ENCODE peak calls at places on chromosomes 4 and X, in ten cellular contexts. A is mesenchymal stem cell; Z is right atrium auricular region; I is endodermal cell; T is RWPE2; N is CD8-positive, alpha-beta memory T cell; Y is tibial artery; K is GM23248; B is sigmoid colon; M is CD4-positive, alpha-beta memory T cell. H is an unnamed sample.

GRCh38 chr4:83890231-83890630 is 354.3 kb downstream of the GPAT3 start:
- DNase-seq in A (no peak), Z (no peak), I (no peak), T (no peak), N (no peak), Y (no peak), K (peak), B (no peak), M (no peak), H (no peak)

GRCh38 chr4:173647902-173648301 is 117.9 kb upstream of the HAND2 start:
- DNase-seq in A (no peak), Z (no peak), I (no peak), T (no peak), N (no peak), Y (no peak), K (no peak), B (no peak), M (no peak), H (no peak)

GRCh38 chr4:103885152-103885551 is 165.4 kb upstream of the TACR3 start:
- DNase-seq in A (no peak), Z (no peak), I (no peak), T (no peak), N (no peak), Y (no peak), K (no peak), B (no peak), M (no peak), H (no peak)

GRCh38 chr4:127782025-127782274 is 172 bp upstream of the HSPA4L start:
- DNase-seq in A (no peak), Z (peak), I (peak), T (peak), N (no peak), Y (peak), K (peak), B (no peak), M (no peak), H (peak)

GRCh38 chr4:158209825-158210807 is at the start of gene TMEM144:
- DNase-seq in A (peak), Z (peak), I (peak), T (peak), N (no peak), Y (peak), K (peak), B (peak), M (no peak), H (peak)

GRCh38 chrX:57906790-57907189 is 3.5 kb downstream of the ZXDA start:
- DNase-seq in A (no peak), Z (no peak), I (no peak), T (no peak), N (no peak), Y (no peak), K (peak), B (no peak), M (no peak), H (no peak)

GRCh38 chr4:153764611-153765368 is 5.0 kb upstream of the RNF175 start:
- DNase-seq in A (peak), Z (no peak), I (no peak), T (no peak), N (no peak), Y (no peak), K (no peak), B (no peak), M (no peak), H (no peak)

GRCh38 chrX:34638116-34638515 is 19.0 kb downstream of the TMEM47 start:
- DNase-seq in A (peak), Z (no peak), I (no peak), T (no peak), N (no peak), Y (no peak), K (peak), B (no peak), M (no peak), H (no peak)

GRCh38 chr4:48767530-48767929 is 12.5 kb downstream of the FRYL start:
- DNase-seq in A (no peak), Z (no peak), I (no peak), T (no peak), N (no peak), Y (no peak), K (no peak), B (no peak), M (no peak), H (no peak)

GRCh38 chrX:70422886-70423336 is at the start of gene GDPD2:
- DNase-seq in A (no peak), Z (no peak), I (peak), T (no peak), N (no peak), Y (no peak), K (no peak), B (no peak), M (no peak), H (no peak)

GRCh38 chr4:150982557-150983233 is 32.4 kb downstream of the LRBA start:
- DNase-seq in A (peak), Z (no peak), I (no peak), T (no peak), N (no peak), Y (no peak), K (peak), B (no peak), M (no peak), H (no peak)

GRCh38 chr4:66791686-66792085 is 753.6 kb downstream of the CENPC start:
- DNase-seq in A (no peak), Z (no peak), I (no peak), T (no peak), N (no peak), Y (no peak), K (no peak), B (no peak), M (no peak), H (no peak)

GRCh38 chr4:139963708-139964107 is 190.3 kb downstream of the MAML3 start:
- DNase-seq in A (no peak), Z (no peak), I (no peak), T (no peak), N (no peak), Y (no peak), K (no peak), B (no peak), M (no peak), H (no peak)

GRCh38 chr4:36411338-36411737 is 129.9 kb downstream of the DTHD1 start:
- DNase-seq in A (no peak), Z (no peak), I (no peak), T (no peak), N (no peak), Y (no peak), K (no peak), B (no peak), M (no peak), H (no peak)

GRCh38 chrX:17527135-17527701 is 152.2 kb downstream of the NHS start:
- DNase-seq in A (peak), Z (no peak), I (no peak), T (no peak), N (no peak), Y (peak), K (no peak), B (no peak), M (no peak), H (no peak)

GRCh38 chrX:10602646-10603045 is 17.7 kb downstream of the MID1 start:
- DNase-seq in A (no peak), Z (no peak), I (no peak), T (no peak), N (no peak), Y (no peak), K (no peak), B (no peak), M (no peak), H (no peak)

DNA sequence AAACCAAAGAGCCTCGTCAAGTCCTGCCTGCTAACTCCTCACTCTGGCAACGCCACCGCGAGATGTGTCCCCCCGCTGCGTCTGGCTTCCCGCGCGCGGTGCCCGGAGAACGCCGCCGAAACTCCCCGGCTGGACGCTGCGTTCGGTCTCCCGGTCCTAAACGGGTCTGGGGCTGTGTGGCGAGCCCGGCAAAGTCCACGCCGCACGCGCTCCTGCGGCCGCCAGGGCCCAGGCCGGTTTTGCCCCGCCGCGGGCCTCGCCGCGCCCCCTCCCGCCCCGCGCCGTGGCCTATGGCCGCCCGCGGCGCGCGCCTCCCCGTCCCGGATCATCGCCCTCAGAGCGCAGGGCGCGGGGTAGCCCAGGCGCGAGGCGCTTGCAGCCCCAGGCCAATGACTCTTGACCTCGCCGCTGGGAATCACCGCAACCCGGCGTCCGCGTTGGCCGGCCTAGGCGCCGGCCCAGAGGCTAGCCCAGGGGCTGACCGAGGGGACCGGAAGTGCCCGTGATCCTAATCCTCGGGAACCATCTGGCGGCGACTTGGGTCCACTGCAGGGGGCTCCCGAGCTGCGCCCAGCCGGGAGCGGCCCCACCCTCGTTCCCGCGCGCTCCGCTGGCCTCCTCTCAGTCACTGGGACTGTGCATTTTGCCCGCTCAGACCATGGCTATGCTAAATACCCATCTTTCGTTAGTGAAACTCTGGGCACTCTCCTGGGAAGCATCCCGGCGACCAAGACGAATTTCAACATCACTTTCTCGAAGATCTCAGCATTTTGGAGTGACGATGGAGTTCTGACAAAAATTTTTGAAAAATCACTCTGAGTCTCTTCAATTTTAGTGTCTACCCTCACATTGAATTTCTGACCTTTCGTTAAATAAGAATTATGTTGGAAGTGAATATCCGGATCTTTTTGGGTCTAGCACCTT is at the start of gene AADAT:
- DNase-seq in A (peak), Z (peak), I (peak), T (peak), N (no peak), Y (peak), K (peak), B (peak), M (no peak), H (peak)
- H3K4me3 ChIP-seq in A (peak), Z (peak), I (peak), T (peak), N (no peak), Y (peak), K (peak), B (peak), M (no peak), H (peak)

DNA sequence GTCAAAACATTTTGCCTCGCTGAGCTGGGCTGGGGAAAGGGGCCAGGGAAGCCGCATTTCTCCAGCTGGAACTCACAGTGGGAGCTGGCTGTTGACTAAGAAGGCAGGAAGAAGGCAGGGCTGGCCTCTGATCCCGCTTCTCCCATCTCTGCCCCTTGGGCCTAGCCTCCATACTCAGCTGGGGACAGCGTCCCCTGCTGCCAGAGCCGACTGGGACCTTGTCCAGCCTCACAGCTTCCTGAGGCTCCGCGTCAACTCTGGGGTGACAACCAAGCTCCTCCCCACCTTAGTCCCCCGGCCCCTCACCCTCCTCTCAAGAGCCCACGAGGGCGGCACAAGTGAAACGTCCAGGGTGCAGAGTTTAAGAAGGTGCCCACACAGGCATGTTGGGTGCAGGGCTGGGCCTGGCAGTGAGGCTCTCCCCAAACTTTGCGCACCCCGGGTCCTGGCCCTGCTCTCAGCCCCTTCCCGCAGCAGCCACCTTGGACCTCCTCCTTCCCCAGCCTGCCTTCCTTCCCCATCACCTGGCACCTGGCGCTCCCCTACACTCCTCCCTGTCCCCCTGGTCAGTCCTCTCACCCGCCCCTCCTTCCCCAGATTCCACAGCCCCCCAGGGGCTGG is 100.8 kb downstream of the PSAPL1 start:
- DNase-seq in A (no peak), Z (no peak), I (peak), T (no peak), N (no peak), Y (no peak), K (no peak), B (no peak), M (no peak), H (no peak)
- H3K27ac ChIP-seq in A (no peak), Z (no peak), I (no peak), T (no peak), N (no peak), Y (no peak), K (no peak), B (no peak), M (no peak), H (no peak)

GRCh38 chrX:55716937-55717336 is 612 bp upstream of the RRAGB start:
- DNase-seq in A (no peak), Z (no peak), I (no peak), T (no peak), N (no peak), Y (no peak), K (no peak), B (no peak), M (no peak), H (no peak)
- H3K4me3 ChIP-seq in A (peak), Z (peak), I (peak), T (peak), N (peak), Y (peak), K (peak), B (peak), M (no peak), H (peak)

DNA sequence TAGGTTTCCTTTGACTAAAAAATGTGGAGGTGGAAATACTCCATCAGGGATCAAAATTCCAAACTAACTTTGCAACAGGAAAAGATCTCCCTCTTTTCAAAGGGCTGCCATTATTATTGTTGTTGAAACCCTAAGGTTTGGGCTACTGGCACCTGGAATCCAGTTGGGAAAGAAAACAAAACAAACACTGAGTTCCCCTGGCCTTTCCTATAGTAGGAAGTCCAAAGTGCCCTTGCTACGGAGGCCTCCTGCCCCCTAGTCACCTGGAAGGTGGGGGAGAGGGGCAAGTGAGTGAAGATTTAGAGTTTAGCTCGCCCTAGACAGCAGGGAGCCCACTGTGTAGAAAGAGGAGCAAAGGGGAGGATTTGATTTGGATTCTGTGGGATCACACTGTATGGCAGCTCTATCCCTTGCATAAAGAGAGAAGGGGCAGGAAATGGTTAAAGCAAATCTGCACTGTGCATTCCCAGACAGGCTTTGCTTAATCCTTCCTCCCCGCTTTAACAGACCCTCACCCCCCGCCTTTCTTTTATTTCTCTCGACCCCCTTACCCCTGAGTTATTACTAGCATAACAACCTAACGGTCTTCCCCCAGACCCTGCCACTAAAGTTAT is 659 bp upstream of the FAT4 start:
- DNase-seq in A (no peak), Z (no peak), I (peak), T (no peak), N (no peak), Y (no peak), K (peak), B (no peak), M (no peak), H (no peak)
- H3K27ac ChIP-seq in A (peak), Z (peak), I (peak), T (no peak), N (no peak), Y (peak), K (peak), B (peak), M (no peak), H (peak)

GRCh38 chr4:149595500-149595899 is 220.1 kb downstream of the IQCM start:
- DNase-seq in A (no peak), Z (no peak), I (no peak), T (no peak), N (no peak), Y (no peak), K (no peak), B (no peak), M (no peak), H (no peak)
- H3K4me3 ChIP-seq in A (no peak), Z (no peak), I (no peak), T (no peak), N (no peak), Y (no peak), K (no peak), B (no peak), M (no peak), H (no peak)

GRCh38 chrX:43582540-43582913 is 73.6 kb upstream of the MAOA start:
- DNase-seq in A (no peak), Z (no peak), I (no peak), T (no peak), N (no peak), Y (no peak), K (no peak), B (no peak), M (no peak), H (no peak)
- H3K27ac ChIP-seq in A (no peak), Z (peak), I (no peak), T (peak), N (no peak), Y (peak), K (no peak), B (no peak), M (no peak), H (no peak)

GRCh38 chrX:54639018-54639345 is 109.0 kb downstream of the GNL3L start:
- DNase-seq in A (no peak), Z (no peak), I (no peak), T (no peak), N (no peak), Y (no peak), K (peak), B (no peak), M (no peak), H (no peak)
- H3K4me3 ChIP-seq in A (peak), Z (peak), I (peak), T (peak), N (peak), Y (peak), K (peak), B (peak), M (no peak), H (peak)

GRCh38 chrX:20060961-20061868 is 55.5 kb downstream of the MAP7D2 start:
- DNase-seq in A (no peak), Z (no peak), I (no peak), T (no peak), N (no peak), Y (no peak), K (no peak), B (no peak), M (no peak), H (no peak)
- H3K27ac ChIP-seq in A (peak), Z (no peak), I (no peak), T (no peak), N (no peak), Y (no peak), K (no peak), B (no peak), M (no peak), H (no peak)

DNA sequence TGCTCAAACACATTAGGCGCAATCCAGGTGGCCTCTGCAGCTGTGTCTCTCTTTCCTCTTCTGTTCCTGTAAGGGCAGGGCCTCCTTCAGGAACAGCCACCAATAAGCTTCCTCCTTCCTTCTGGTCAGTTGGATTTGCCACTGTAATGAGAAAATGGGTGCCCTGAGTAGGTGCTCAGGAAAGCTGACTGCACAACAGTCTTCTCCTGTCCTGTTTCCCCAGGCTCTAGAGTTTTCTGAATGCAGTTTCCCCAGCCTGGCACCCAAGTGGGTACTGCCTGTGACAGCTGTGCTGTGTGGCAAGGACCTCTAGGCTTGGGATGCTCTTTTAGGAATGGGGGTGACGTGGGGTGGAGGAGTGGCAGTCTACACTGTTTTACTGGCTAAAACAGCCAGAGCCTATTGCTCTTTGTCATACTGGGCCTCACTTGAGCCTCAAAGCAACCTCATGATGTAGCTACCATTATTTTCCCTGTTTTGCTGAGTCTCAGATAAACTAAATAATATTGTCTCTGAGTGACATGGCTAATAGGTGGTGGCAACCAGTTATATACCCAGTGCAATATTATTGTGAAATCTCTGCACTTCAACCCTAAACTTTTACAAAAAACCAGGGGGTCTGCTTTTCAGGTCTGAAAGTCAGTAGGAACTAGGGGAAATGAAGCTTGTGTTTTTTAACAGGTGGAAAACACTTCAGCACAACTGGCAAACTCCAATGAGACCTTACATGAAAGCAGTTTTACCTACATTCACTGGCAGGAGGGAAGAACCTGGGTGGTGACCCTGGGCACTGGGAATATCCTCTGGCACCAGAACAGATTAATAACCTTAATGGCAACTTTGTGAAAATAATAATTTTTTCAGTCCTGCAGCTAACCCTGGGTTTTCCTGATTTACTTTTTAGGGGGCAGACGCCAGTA is 1.1 kb downstream of the CXCL2 start:
- DNase-seq in A (peak), Z (no peak), I (no peak), T (no peak), N (no peak), Y (no peak), K (peak), B (no peak), M (no peak), H (no peak)
- H3K4me3 ChIP-seq in A (peak), Z (peak), I (peak), T (peak), N (no peak), Y (peak), K (peak), B (peak), M (no peak), H (peak)

DNA sequence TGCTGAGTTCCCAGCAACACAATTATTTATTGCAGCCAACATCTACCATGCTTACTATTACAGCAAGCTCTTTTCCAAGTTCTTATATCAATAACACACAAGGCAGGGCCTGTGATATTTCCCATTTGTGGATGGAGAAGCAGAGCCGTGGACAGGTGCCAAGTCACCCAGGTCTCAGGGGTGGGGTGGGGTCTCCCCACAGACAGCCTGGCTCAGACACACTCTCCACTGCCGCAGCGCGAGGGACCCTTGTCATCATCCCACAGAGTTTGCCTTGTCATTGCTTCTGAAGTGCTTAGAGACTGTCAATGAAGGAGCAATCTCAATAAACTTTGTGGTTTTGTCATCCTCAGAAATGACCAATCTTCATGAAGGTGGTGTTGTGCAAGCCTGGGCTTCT is 76.1 kb downstream of the SORBS2 start:
- DNase-seq in A (no peak), Z (no peak), I (no peak), T (no peak), N (no peak), Y (no peak), K (no peak), B (no peak), M (no peak), H (no peak)
- H3K27ac ChIP-seq in A (no peak), Z (peak), I (no peak), T (no peak), N (no peak), Y (peak), K (no peak), B (peak), M (no peak), H (peak)